ENCODE peak calls at places on chromosome 13, in seven cellular contexts. T is pancreas, F is esophagus muscularis mucosa, B is thoracic aorta, R is cardiac muscle cell, S is heart left ventricle, N is H9. H is an unnamed sample. For H3K9me3, the result is how much of the 10 kb centered on the place peaks cover.

GRCh38 chr13:99990045-99990977 is 8.7 kb downstream of the ZIC2 start:
- DNase-seq in B (no peak), R (no peak), N (peak), S (no peak), T (no peak), F (peak), H (no peak)

GRCh38 chr13:65710514-65710913 is 1519.6 kb downstream of the PCDH9 start:
- DNase-seq in F (no peak), S (no peak), N (no peak), R (peak), B (no peak), T (no peak), H (no peak)

GRCh38 chr13:40779796-40780285 is 8.9 kb upstream of the MRPS31 start:
- DNase-seq in R (no peak), T (no peak), S (no peak), F (no peak), N (no peak), B (no peak), H (no peak)

GRCh38 chr13:113669231-113669870 is 2.3 kb downstream of the GRK1 start:
- DNase-seq in R (no peak), F (no peak), B (no peak), T (peak), N (no peak), S (peak), H (no peak)

GRCh38 chr13:95392597-95392996 is 91.3 kb upstream of the ABCC4 start:
- DNase-seq in F (no peak), R (no peak), S (no peak), T (no peak), N (no peak), B (no peak), H (no peak)

GRCh38 chr13:113612626-113613025 is 28.1 kb downstream of the TFDP1 start:
- DNase-seq in F (no peak), S (no peak), T (no peak), B (no peak), R (no peak), N (no peak), H (no peak)

GRCh38 chr13:113557013-113557412 is 27.5 kb upstream of the TFDP1 start:
- DNase-seq in N (peak), F (peak), R (no peak), T (no peak), S (no peak), B (no peak), H (no peak)

GRCh38 chr13:67221630-67222226 is 8.4 kb downstream of the PCDH9 start:
- DNase-seq in S (no peak), N (no peak), R (peak), B (no peak), T (no peak), F (no peak), H (no peak)

GRCh38 chr13:32728327-32728726 is 142.1 kb downstream of the PDS5B start:
- DNase-seq in B (no peak), S (no peak), R (no peak), T (no peak), F (no peak), N (no peak), H (no peak)

GRCh38 chr13:52652980-52653303 is 306 bp downstream of the SUGT1 start:
- DNase-seq in N (no peak), R (no peak), S (no peak), B (peak), F (no peak), T (no peak), H (no peak)

GRCh38 chr13:108185218-108185617 is 30.1 kb downstream of the LIG4 start:
- DNase-seq in F (no peak), R (no peak), T (no peak), S (no peak), B (no peak), N (no peak), H (no peak)

GRCh38 chr13:78785764-78786163 is 126.8 kb upstream of the OBI1 start:
- DNase-seq in R (no peak), F (no peak), S (no peak), N (no peak), B (no peak), T (no peak), H (no peak)

GRCh38 chr13:76836311-76836710 is 49.9 kb downstream of the KCTD12 start:
- DNase-seq in N (no peak), R (peak), B (no peak), T (no peak), S (no peak), F (no peak), H (no peak)

GRCh38 chr13:112905619-112905989 is 63.4 kb upstream of the MCF2L start:
- DNase-seq in S (no peak), N (no peak), T (no peak), F (no peak), R (no peak), B (no peak), H (no peak)

GRCh38 chr13:40101708-40102359 is 446.4 kb downstream of the COG6 start:
- DNase-seq in R (no peak), T (no peak), B (no peak), S (no peak), N (no peak), F (no peak), H (no peak)

GRCh38 chr13:91142572-91142971 is 204.9 kb upstream of the MIR17HG start:
- DNase-seq in B (no peak), T (no peak), R (peak), N (no peak), S (no peak), F (no peak), H (no peak)

GRCh38 chr13:20206836-20207235 is 14.1 kb upstream of the GJB2 start:
- DNase-seq in T (no peak), S (no peak), N (no peak), B (no peak), R (no peak), F (no peak), H (no peak)

GRCh38 chr13:30504081-30504480 is 38.3 kb upstream of the HMGB1 start:
- DNase-seq in R (peak), S (no peak), N (no peak), T (no peak), F (peak), B (no peak), H (no peak)

GRCh38 chr13:19055611-19056010 is 126.0 kb downstream of the TUBA3C start:
- DNase-seq in N (no peak), T (no peak), R (no peak), S (no peak), F (peak), B (no peak), H (no peak)

GRCh38 chr13:19053561-19053960 is 128.1 kb downstream of the TUBA3C start:
- DNase-seq in S (no peak), F (peak), B (no peak), R (no peak), T (no peak), N (no peak), H (no peak)

GRCh38 chr13:19050901-19051300 is 130.7 kb downstream of the TUBA3C start:
- DNase-seq in R (no peak), B (no peak), F (peak), T (no peak), S (no peak), N (no peak), H (no peak)

GRCh38 chr13:19052180-19052579 is 129.4 kb downstream of the TUBA3C start:
- DNase-seq in R (no peak), S (no peak), F (no peak), B (no peak), N (no peak), T (no peak), H (no peak)

GRCh38 chr13:19052931-19053330 is 128.7 kb downstream of the TUBA3C start:
- DNase-seq in B (no peak), F (peak), R (no peak), N (no peak), S (no peak), T (no peak), H (no peak)
- H3K9me3 ChIP-seq in B (under half), F (under half), R (under half), N (half or more), S (under half), T (under half), H (half or more)

GRCh38 chr13:47964863-47965262 is 36.2 kb downstream of the SUCLA2 start:
- DNase-seq in F (no peak), N (no peak), B (no peak), T (no peak), R (no peak), S (no peak), H (no peak)

GRCh38 chr13:47955836-47956235 is 45.2 kb downstream of the SUCLA2 start:
- DNase-seq in S (no peak), N (no peak), T (no peak), R (no peak), F (no peak), B (no peak), H (no peak)

GRCh38 chr13:47962237-47962636 is 38.8 kb downstream of the SUCLA2 start:
- DNase-seq in T (no peak), B (no peak), F (no peak), N (no peak), S (no peak), R (no peak), H (no peak)

GRCh38 chr13:47957073-47957472 is 44.0 kb downstream of the SUCLA2 start:
- DNase-seq in B (no peak), R (no peak), F (no peak), N (no peak), T (no peak), S (no peak), H (no peak)

GRCh38 chr13:47959468-47960088 is 41.5 kb downstream of the SUCLA2 start:
- DNase-seq in R (no peak), B (no peak), T (no peak), F (no peak), S (no peak), N (no peak), H (no peak)
- H3K9me3 ChIP-seq in R (under half), B (under half), T (under half), F (under half), S (under half), N (under half), H (under half)

GRCh38 chr13:18232298-18232993 is 949.2 kb downstream of the TUBA3C start:
- DNase-seq in B (no peak), N (no peak), S (no peak), F (no peak), T (no peak), R (no peak), H (no peak)
- H3K9me3 ChIP-seq in B (under half), N (half or more), S (under half), F (under half), T (under half), R (under half), H (under half)

GRCh38 chr13:111511219-111511732 is 190.8 kb downstream of the TEX29 start:
- DNase-seq in F (no peak), R (no peak), S (no peak), T (no peak), N (no peak), B (no peak), H (no peak)
- H3K9me3 ChIP-seq in F (under half), R (under half), S (under half), T (under half), N (under half), B (under half), H (half or more)

DNA sequence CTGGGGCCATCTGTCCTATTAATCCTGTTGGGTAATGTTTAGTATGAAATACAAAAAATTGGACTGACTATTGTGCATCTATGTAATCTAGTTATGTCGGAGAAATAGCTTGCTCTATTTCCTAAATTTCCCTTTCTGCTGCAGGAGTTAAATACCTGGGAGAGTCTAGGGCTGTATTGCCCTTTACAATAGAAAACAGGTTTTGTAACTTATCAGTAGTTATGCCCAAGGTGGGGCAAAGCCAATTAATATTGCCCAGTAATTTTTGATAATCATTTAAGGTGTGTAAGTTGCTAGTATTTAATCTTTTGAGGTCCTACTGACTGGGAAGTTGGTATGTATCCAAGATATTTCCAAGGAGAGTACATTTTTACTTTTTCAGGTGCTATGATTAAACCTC is 838.1 kb downstream of the DACH1 start:
- DNase-seq in S (no peak), R (no peak), N (no peak), F (no peak), T (no peak), B (no peak), H (no peak)
- H3K9me3 ChIP-seq in S (under half), R (under half), N (under half), F (under half), T (under half), B (under half), H (under half)